ENCODE peak calls at places on chromosomes 1 and 21, in eight cellular contexts. T, S, I, Q, G, P, O and K are unnamed samples.

GRCh38 chr1:224203243-224204016 is 20.4 kb downstream of the DEGS1 start:
- DNase-seq in I (peak), P (peak), T (no peak), G (peak), S (peak), Q (no peak), O (peak), K (peak)

GRCh38 chr1:54054438-54054749 is 986 bp downstream of the TCEANC2 start:
- DNase-seq in S (no peak), P (no peak), G (no peak), I (no peak), T (peak), O (no peak), Q (no peak), K (no peak)

GRCh38 chr1:45923343-45923742 is 119.9 kb downstream of the MAST2 start:
- DNase-seq in G (no peak), T (no peak), P (no peak), I (no peak), S (no peak), Q (no peak), O (no peak), K (no peak)

GRCh38 chr1:244863491-244864252 is 671 bp downstream of the HNRNPU start:
- DNase-seq in G (no peak), Q (no peak), P (no peak), S (peak), I (no peak), O (peak), T (no peak), K (peak)

GRCh38 chr1:217393901-217394300 is 237.0 kb downstream of the GPATCH2 start:
- DNase-seq in O (no peak), Q (no peak), P (no peak), T (peak), S (no peak), G (no peak), I (no peak), K (no peak)

GRCh38 chr1:242523968-242524570 is 428 bp downstream of the PLD5 start:
- DNase-seq in I (no peak), S (no peak), T (peak), G (peak), Q (no peak), O (peak), P (peak), K (peak)

GRCh38 chr21:42317826-42318746 is 2.9 kb upstream of the TFF3 start:
- DNase-seq in S (no peak), Q (no peak), G (no peak), O (no peak), P (no peak), I (no peak), T (peak), K (no peak)

GRCh38 chr1:238606896-238607295 is 716.2 kb upstream of the ZP4 start:
- DNase-seq in P (no peak), S (no peak), Q (peak), T (no peak), O (no peak), G (peak), I (peak), K (no peak)

GRCh38 chr1:94244816-94245215 is 7.4 kb upstream of the ARHGAP29 start:
- DNase-seq in G (no peak), O (no peak), I (no peak), T (no peak), S (no peak), Q (no peak), P (no peak), K (no peak)

GRCh38 chr1:90800012-90800717 is 83.1 kb upstream of the BARHL2 start:
- DNase-seq in Q (no peak), T (peak), G (no peak), O (no peak), I (no peak), P (no peak), S (no peak), K (no peak)

GRCh38 chr1:193905288-193906085 is 719.1 kb upstream of the B3GALT2 start:
- DNase-seq in G (peak), P (no peak), S (no peak), I (peak), Q (no peak), T (no peak), O (no peak), K (no peak)

GRCh38 chr1:107750364-107750959 is 214.5 kb downstream of the VAV3 start:
- DNase-seq in O (peak), G (peak), T (peak), Q (peak), P (peak), S (peak), I (peak), K (peak)

GRCh38 chr1:111989531-111990025 is at the start of gene KCND3:
- DNase-seq in Q (no peak), T (peak), G (peak), S (no peak), I (no peak), O (no peak), P (peak), K (peak)

GRCh38 chr1:235468970-235469369 is 35.3 kb downstream of the B3GALNT2 start:
- DNase-seq in O (no peak), S (no peak), G (peak), Q (no peak), P (no peak), T (no peak), I (peak), K (no peak)

GRCh38 chr21:34882719-34883131 is 166.4 kb downstream of the RUNX1 start:
- DNase-seq in T (no peak), G (no peak), S (no peak), Q (no peak), I (no peak), P (no peak), O (no peak), K (no peak)

GRCh38 chr1:207397525-207397926 is 56.6 kb upstream of the CR2 start:
- DNase-seq in T (no peak), P (no peak), G (no peak), O (no peak), S (no peak), I (peak), Q (no peak), K (no peak)

GRCh38 chr1:108830119-108831008 is 26.5 kb downstream of the AKNAD1 start:
- DNase-seq in G (peak), O (peak), Q (peak), I (peak), S (peak), T (no peak), P (no peak), K (peak)

GRCh38 chr1:7410156-7410555 is 360.9 kb upstream of the VAMP3 start:
- DNase-seq in T (no peak), O (no peak), G (no peak), P (peak), S (no peak), I (no peak), Q (no peak), K (peak)

GRCh38 chr1:230153655-230154296 is 86.7 kb downstream of the GALNT2 start:
- DNase-seq in Q (no peak), G (peak), O (no peak), I (peak), T (no peak), S (peak), P (no peak), K (no peak)

GRCh38 chr1:230598745-230599144 is 43.5 kb upstream of the COG2 start:
- DNase-seq in G (no peak), I (no peak), S (no peak), T (no peak), P (no peak), O (no peak), Q (no peak), K (no peak)

GRCh38 chr21:26388731-26389231 is 184.3 kb downstream of the CYYR1 start:
- DNase-seq in G (peak), P (no peak), T (no peak), S (no peak), O (peak), I (peak), Q (no peak), K (no peak)

GRCh38 chr1:5947978-5948680 is 44.1 kb downstream of the NPHP4 start:
- DNase-seq in I (no peak), G (no peak), P (peak), Q (no peak), O (no peak), S (peak), T (no peak), K (no peak)

GRCh38 chr1:11792106-11792505 is 13.7 kb downstream of the MTHFR start:
- DNase-seq in G (no peak), T (peak), Q (no peak), I (no peak), S (no peak), P (no peak), O (no peak), K (no peak)

GRCh38 chr1:205809942-205810345 is 3.1 kb downstream of the SLC41A1 start:
- DNase-seq in G (no peak), S (no peak), O (no peak), I (no peak), T (no peak), P (no peak), Q (no peak), K (no peak)

GRCh38 chr1:201230676-201231075 is 40.1 kb downstream of the IGFN1 start:
- DNase-seq in T (no peak), O (no peak), I (no peak), S (no peak), Q (no peak), G (no peak), P (no peak), K (peak)

GRCh38 chr1:101366513-101367215 is 129.8 kb downstream of the S1PR1 start:
- DNase-seq in O (no peak), P (no peak), I (peak), S (no peak), Q (no peak), T (no peak), G (peak), K (no peak)

GRCh38 chr1:55700359-55701130 is 485.4 kb upstream of the USP24 start:
- DNase-seq in Q (no peak), I (peak), G (no peak), O (no peak), P (no peak), S (no peak), T (no peak), K (no peak)

GRCh38 chr1:113103048-113103447 is 30.1 kb downstream of the LRIG2 start:
- DNase-seq in P (no peak), S (no peak), O (no peak), T (peak), G (no peak), Q (no peak), I (no peak), K (no peak)

GRCh38 chr1:209756608-209757445 is 974 bp downstream of the TRAF3IP3 start:
- DNase-seq in I (no peak), G (no peak), T (no peak), S (no peak), P (no peak), O (no peak), Q (no peak), K (peak)

GRCh38 chr1:230643887-230644286 is 1.6 kb downstream of the COG2 start:
- DNase-seq in S (no peak), P (no peak), I (peak), T (no peak), O (no peak), Q (no peak), G (peak), K (no peak)

GRCh38 chr1:157277281-157277680 is 139.1 kb upstream of the ETV3 start:
- DNase-seq in P (no peak), Q (no peak), G (no peak), I (no peak), O (no peak), S (no peak), T (no peak), K (no peak)